ENCODE peak calls at places on chromosomes 2 and 18, in seven cellular contexts. C is IMR-90, S is mammary epithelial cell, D is OCI-LY7, P is H1, A is HCT116, J is HepG2. Z is an unnamed sample. For H4K20me1, the result is how much of the 10 kb centered on the place peaks cover.

GRCh38 chr18:7878265-7879173 is 311.4 kb downstream of the PTPRM start:
- DNase-seq in J (peak), C (no peak), D (no peak), A (no peak), P (no peak), S (no peak), Z (no peak)

GRCh38 chr18:74544898-74545297 is 10.6 kb downstream of the CNDP1 start:
- DNase-seq in C (no peak), J (no peak), P (no peak), D (no peak), A (no peak), S (no peak), Z (no peak)

GRCh38 chr2:20451346-20451745 is 4.5 kb downstream of the RHOB start:
- DNase-seq in J (no peak), D (no peak), P (no peak), C (peak), A (no peak), S (no peak), Z (peak)

GRCh38 chr2:236369606-236370005 is 105.4 kb upstream of the ASB18 start:
- DNase-seq in P (no peak), S (no peak), J (no peak), A (no peak), C (no peak), D (no peak), Z (peak)

GRCh38 chr2:16014041-16014787 is 73.9 kb downstream of the MYCN start:
- DNase-seq in P (no peak), D (no peak), J (no peak), A (no peak), S (no peak), C (no peak), Z (no peak)

GRCh38 chr2:97722227-97722626 is 8.9 kb downstream of the ZAP70 start:
- DNase-seq in A (no peak), S (no peak), D (no peak), C (no peak), P (no peak), J (no peak), Z (no peak)

GRCh38 chr2:108492364-108492763 is 41.9 kb upstream of the LIMS1 start:
- DNase-seq in P (no peak), A (no peak), D (no peak), C (peak), J (peak), S (peak), Z (peak)

GRCh38 chr2:8515864-8516533 is 165.9 kb upstream of the ID2 start:
- DNase-seq in P (no peak), A (no peak), S (no peak), D (peak), J (no peak), C (no peak), Z (no peak)

GRCh38 chr2:26768759-26769500 is 4.8 kb downstream of the SLC35F6 start:
- DNase-seq in P (no peak), A (peak), J (no peak), D (no peak), S (peak), C (no peak), Z (peak)

GRCh38 chr2:71882949-71883472 is 264.7 kb downstream of the CYP26B1 start:
- DNase-seq in C (peak), J (peak), D (no peak), P (no peak), A (peak), S (peak), Z (peak)

GRCh38 chr2:205865794-205866490 is 183.6 kb downstream of the NRP2 start:
- DNase-seq in S (peak), A (no peak), J (no peak), P (no peak), D (no peak), C (no peak), Z (peak)

GRCh38 chr2:101816598-101816997 is 119.1 kb downstream of the MAP4K4 start:
- DNase-seq in P (no peak), S (no peak), C (no peak), J (no peak), D (no peak), A (no peak), Z (no peak)
- H4K20me1 ChIP-seq in P (under half), S (under half), C (half or more), J (half or more), D (under half), A (under half), Z (half or more)

GRCh38 chr2:44170337-44170736 is 1.7 kb downstream of the PPM1B start:
- DNase-seq in C (peak), A (no peak), S (peak), P (no peak), J (peak), D (peak), Z (peak)
- H3K4me3 ChIP-seq in C (peak), A (peak), S (peak), P (peak), J (peak), D (peak), Z (peak)

GRCh38 chr18:58045265-58046086 is 1.4 kb downstream of the NEDD4L start:
- DNase-seq in A (peak), P (no peak), D (no peak), J (peak), S (peak), C (peak), Z (peak)
- H2AFZ ChIP-seq in A (peak), P (peak), D (peak), J (no peak), S (peak), C (peak), Z (peak)

GRCh38 chr2:85758361-85759256 is 4.8 kb downstream of the ATOH8 start:
- DNase-seq in J (peak), P (no peak), D (no peak), C (no peak), A (no peak), S (no peak), Z (no peak)

GRCh38 chr2:85760371-85760770 is 6.6 kb downstream of the ATOH8 start:
- DNase-seq in D (no peak), J (no peak), C (peak), P (no peak), S (no peak), A (no peak), Z (peak)

GRCh38 chr2:85757860-85758259 is 4.1 kb downstream of the ATOH8 start:
- DNase-seq in C (no peak), A (no peak), J (no peak), P (no peak), S (no peak), D (no peak), Z (no peak)

GRCh38 chr2:85760872-85761271 is 7.1 kb downstream of the ATOH8 start:
- DNase-seq in P (no peak), J (no peak), S (no peak), A (no peak), D (no peak), C (no peak), Z (no peak)

DNA sequence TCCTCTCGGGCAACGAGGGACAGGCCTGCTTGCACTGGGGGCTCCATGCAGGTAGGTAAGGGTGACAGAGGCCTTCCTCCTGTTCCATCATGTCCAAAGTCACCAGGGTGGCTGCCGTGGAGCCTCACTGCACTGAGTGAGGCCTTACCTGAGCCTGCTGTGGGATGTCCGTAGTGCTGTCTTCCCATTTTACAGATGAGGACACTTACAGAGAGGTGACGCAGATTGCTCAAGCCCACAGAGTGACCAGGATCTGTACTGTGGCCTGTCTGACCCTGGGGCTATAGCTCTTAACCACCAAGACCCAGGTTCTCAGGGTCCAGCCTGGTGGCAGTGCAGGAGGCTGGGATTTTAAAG is 5.4 kb downstream of the ATOH8 start:
- DNase-seq in C (no peak), J (no peak), P (no peak), S (no peak), A (no peak), D (no peak), Z (no peak)
- H4K20me1 ChIP-seq in C (half or more), J (under half), P (under half), S (under half), A (under half), D (under half), Z (half or more)

GRCh38 chr2:152466925-152467676 is 132.1 kb downstream of the FMNL2 start:
- DNase-seq in S (peak), D (peak), J (no peak), A (no peak), P (no peak), C (peak), Z (no peak)

GRCh38 chr2:152467677-152468406 is 132.9 kb downstream of the FMNL2 start:
- DNase-seq in A (no peak), S (no peak), P (no peak), C (no peak), J (no peak), D (no peak), Z (no peak)

GRCh38 chr2:152471499-152471898 is 136.5 kb downstream of the FMNL2 start:
- DNase-seq in S (no peak), P (no peak), A (no peak), C (no peak), D (no peak), J (no peak), Z (no peak)

GRCh38 chr2:152471013-152471412 is 136.0 kb downstream of the FMNL2 start:
- DNase-seq in A (no peak), J (peak), D (no peak), S (no peak), P (no peak), C (no peak), Z (no peak)

DNA sequence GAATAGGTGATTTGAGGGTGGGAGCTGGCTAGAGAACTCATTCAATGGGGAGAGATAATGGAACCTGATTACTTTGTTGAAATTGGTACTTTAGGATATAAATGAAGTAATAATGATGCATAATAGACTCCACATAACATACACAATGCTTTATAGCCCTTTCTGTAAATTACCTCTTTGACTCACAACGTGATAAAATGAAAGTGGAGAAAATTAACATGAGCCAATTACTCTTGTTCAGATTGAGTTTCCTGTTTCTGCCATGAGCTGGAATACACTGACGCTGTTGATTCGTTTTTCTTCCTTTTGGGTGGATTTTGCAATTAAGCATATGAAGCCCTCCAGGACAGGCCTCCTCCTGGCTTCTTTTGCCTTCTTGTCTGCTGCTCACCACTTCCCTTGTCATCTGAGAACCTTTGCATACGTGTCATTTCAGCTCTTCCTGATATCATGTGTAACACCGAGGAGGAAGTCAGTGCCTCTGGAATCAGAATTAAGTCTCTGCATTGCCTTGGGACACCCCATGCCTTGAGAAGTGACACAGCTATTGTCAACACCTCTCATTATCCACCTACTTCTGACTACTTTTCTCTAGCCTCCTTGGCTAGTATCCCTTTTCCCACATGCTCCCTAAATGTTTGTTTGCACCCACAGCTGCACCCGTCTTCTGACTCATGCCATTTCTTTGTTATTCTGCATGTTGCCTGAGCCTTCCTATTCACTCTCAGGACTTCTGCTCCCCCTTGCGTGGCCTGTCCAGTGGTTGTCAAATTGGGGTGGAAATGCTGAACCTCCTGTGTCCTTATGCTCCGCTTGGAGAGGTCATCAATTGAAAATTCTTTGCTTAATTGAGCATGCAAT is 134.1 kb downstream of the FMNL2 start:
- DNase-seq in D (no peak), A (no peak), C (peak), J (no peak), P (no peak), S (no peak), Z (peak)
- H3K4me3 ChIP-seq in D (no peak), A (no peak), C (no peak), J (no peak), P (no peak), S (no peak), Z (no peak)

GRCh38 chr2:231306791-231307440 is 88.6 kb upstream of the B3GNT7 start:
- DNase-seq in C (no peak), P (no peak), J (no peak), S (peak), D (no peak), A (no peak), Z (no peak)

GRCh38 chr2:231308631-231309414 is 86.7 kb upstream of the B3GNT7 start:
- DNase-seq in A (no peak), C (peak), J (no peak), D (no peak), P (no peak), S (peak), Z (peak)

GRCh38 chr2:231308219-231308618 is 87.3 kb upstream of the B3GNT7 start:
- DNase-seq in P (no peak), S (no peak), J (no peak), A (no peak), C (no peak), D (no peak), Z (no peak)

GRCh38 chr2:231315896-231316295 is 79.6 kb upstream of the B3GNT7 start:
- DNase-seq in S (no peak), P (no peak), J (no peak), A (no peak), D (peak), C (no peak), Z (no peak)

DNA sequence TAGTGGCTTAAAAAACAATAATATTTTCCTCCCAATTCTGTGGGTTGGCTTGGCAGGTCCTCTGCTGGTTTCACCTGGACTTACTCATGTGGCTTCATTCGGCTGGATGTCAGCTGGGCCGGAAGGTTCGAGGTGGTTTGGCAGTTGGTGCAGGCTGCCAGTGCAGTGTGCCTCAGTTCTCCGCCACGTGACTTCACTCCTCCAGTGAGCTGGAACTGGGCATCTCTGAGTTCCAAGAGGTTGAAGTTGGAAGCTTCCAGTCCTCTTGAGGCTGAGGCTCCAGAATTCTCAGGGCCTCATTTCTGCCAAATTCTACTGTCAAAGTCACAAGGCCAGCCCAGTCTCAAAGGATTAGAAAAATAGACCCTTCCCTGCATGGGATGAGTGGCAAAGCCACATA is 83.4 kb upstream of the B3GNT7 start:
- DNase-seq in P (no peak), A (no peak), S (no peak), D (peak), J (no peak), C (no peak), Z (no peak)
- H2AFZ ChIP-seq in P (no peak), A (no peak), S (no peak), D (peak), J (no peak), C (no peak), Z (no peak)